ENCODE peak calls at places on chromosomes 3 and 15, in nine cellular contexts. J is transverse colon, I is heart left ventricle, D is heart right ventricle, Z is mucosa of descending colon, G is vagina, H is sigmoid colon, C is uterus, A is Panc1. M is an unnamed sample.

GRCh38 chr15:98501632-98502031 is 146.7 kb upstream of the IGF1R start:
- DNase-seq in J (no peak), I (no peak), D (no peak), Z (no peak), G (no peak), H (no peak), C (no peak), A (no peak), M (no peak)

GRCh38 chr3:132253262-132253878 is 63.8 kb upstream of the ACP3 start:
- DNase-seq in J (peak; percentile 16), I (no peak), D (peak; percentile 19), Z (no peak), G (no peak), H (no peak), C (peak; percentile 17), A (peak; percentile 41), M (peak; percentile 47)

GRCh38 chr3:58637509-58637908 is 29.1 kb downstream of the FAM3D start:
- DNase-seq in J (no peak), I (no peak), D (no peak), Z (no peak), G (no peak), H (no peak), C (no peak), A (no peak), M (no peak)

GRCh38 chr3:195385526-195385925 is 57.3 kb downstream of the ACAP2 start:
- DNase-seq in J (no peak), I (no peak), D (no peak), Z (no peak), G (no peak), H (no peak), C (no peak), A (no peak), M (no peak)

GRCh38 chr15:29114277-29115092 is 155.1 kb downstream of the NSMCE3 start:
- DNase-seq in J (no peak), I (no peak), D (no peak), Z (no peak), G (no peak), H (no peak), C (no peak), A (no peak), M (no peak)

GRCh38 chr3:179503152-179503551 is 51.9 kb upstream of the GNB4 start:
- DNase-seq in J (no peak), I (no peak), D (no peak), Z (no peak), G (no peak), H (no peak), C (no peak), A (no peak), M (no peak)

GRCh38 chr15:39432935-39433334 is 147.9 kb upstream of the THBS1 start:
- DNase-seq in J (no peak), I (no peak), D (no peak), Z (no peak), G (no peak), H (no peak), C (no peak), A (no peak), M (no peak)

GRCh38 chr15:41556657-41557056 is 2.4 kb upstream of the TYRO3 start:
- DNase-seq in J (no peak), I (no peak), D (no peak), Z (no peak), G (no peak), H (no peak), C (no peak), A (no peak), M (no peak)

GRCh38 chr3:188792788-188793187 is 379.0 kb upstream of the TPRG1 start:
- DNase-seq in J (no peak), I (peak; percentile 55), D (peak; percentile 18), Z (no peak), G (no peak), H (no peak), C (no peak), A (no peak), M (peak; percentile 13)

GRCh38 chr3:16802382-16802781 is 82.4 kb upstream of the PLCL2 start:
- DNase-seq in J (no peak), I (no peak), D (no peak), Z (no peak), G (no peak), H (no peak), C (no peak), A (no peak), M (no peak)

GRCh38 chr15:63050737-63051700 is 8.5 kb downstream of the TPM1 start:
- DNase-seq in J (peak; percentile 70), I (no peak), D (no peak), Z (no peak), G (no peak), H (no peak), C (peak; percentile 73), A (no peak), M (no peak)

GRCh38 chr3:58099850-58100249 is 91.6 kb downstream of the FLNB start:
- DNase-seq in J (no peak), I (no peak), D (no peak), Z (no peak), G (no peak), H (no peak), C (no peak), A (no peak), M (no peak)

GRCh38 chr3:65497846-65498245 is 540.9 kb downstream of the MAGI1 start:
- DNase-seq in J (no peak), I (no peak), D (no peak), Z (no peak), G (no peak), H (no peak), C (no peak), A (no peak), M (no peak)

DNA sequence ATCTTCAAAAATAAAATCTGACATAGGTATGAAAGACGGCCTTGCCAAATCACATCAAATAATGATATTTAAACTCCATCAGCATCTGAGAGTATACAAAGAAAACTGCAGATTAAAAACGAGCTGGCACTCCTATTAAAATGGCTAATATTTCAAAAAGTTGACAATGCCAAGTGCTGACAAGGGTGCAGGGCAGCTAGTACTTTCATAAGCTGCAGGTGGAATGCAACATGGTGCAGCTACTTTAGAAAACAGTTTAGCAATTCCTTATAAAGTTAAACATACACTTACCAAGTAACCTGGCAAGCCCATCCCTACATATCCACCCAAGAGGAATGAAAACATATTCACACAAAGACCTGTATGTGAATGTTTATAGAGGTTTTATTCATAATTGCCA is 23.0 kb downstream of the TBC1D2B start:
- DNase-seq in J (no peak), I (no peak), D (no peak), Z (no peak), G (no peak), H (no peak), C (no peak), A (no peak), M (no peak)
- H3K4me1 ChIP-seq in J (peaks cover 87% of the 10 kb centered on the region), I (peaks cover 39% of the 10 kb centered on the region), D (peaks cover 56% of the 10 kb centered on the region), Z (peaks cover 79% of the 10 kb centered on the region), G (peaks cover 89% of the 10 kb centered on the region), H (no peaks in the 10 kb centered on the region), C (peaks cover 7% of the 10 kb centered on the region), A (peaks cover 73% of the 10 kb centered on the region), M (peaks cover 72% of the 10 kb centered on the region)

DNA sequence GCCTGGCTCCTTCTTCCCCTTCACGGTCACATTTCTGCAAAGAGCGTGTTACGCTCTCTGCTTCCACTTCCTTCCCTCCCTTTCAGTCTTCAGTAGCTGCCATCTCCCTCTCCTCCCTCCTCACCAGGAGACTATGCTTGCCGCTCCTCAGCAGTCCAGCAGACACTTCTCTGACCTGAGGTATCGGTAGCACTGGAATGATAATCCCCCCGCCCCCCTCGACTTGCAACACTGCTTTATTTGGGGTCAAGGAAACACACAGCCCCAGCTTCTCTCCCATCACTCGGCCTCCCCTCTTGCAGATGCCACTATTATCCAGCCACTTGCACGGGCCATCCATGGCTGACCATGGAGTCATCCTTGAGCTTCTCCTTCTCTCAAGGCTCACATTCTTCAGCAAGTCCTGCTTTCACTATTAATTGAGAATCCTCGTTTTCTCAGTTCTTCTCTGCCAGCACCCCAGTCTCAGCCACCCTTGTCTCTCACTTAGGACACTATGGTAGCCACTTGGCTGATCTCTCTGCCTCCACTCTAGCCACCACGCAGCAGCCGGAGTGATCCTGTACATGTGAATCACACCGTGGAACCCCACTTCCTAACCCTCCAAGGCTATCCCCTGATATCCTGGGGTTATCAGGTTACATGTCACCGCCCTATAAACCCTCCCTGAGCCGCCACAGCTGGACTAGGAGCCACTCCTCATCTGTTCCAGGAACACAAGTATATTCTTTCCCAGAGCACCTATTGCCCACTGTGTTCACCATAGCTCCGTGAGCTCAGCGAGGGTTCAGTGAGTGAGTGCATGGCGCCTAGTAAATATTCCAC is 960 bp upstream of the PARP14 start:
- DNase-seq in J (peak; percentile 38), I (peak; percentile 40), D (peak; percentile 21), Z (peak; percentile 63), G (no peak), H (peak; percentile 70), C (peak; percentile 44), A (no peak), M (peak; percentile 33)
- H3K4me1 ChIP-seq in J (peaks cover 48% of the 10 kb centered on the region), I (peaks cover 8% of the 10 kb centered on the region), D (peaks cover 17% of the 10 kb centered on the region), Z (peaks cover 21% of the 10 kb centered on the region), G (peaks cover 30% of the 10 kb centered on the region), H (no peaks in the 10 kb centered on the region), C (peaks cover 3% of the 10 kb centered on the region), A (peaks cover 31% of the 10 kb centered on the region), M (peaks cover 33% of the 10 kb centered on the region)

DNA sequence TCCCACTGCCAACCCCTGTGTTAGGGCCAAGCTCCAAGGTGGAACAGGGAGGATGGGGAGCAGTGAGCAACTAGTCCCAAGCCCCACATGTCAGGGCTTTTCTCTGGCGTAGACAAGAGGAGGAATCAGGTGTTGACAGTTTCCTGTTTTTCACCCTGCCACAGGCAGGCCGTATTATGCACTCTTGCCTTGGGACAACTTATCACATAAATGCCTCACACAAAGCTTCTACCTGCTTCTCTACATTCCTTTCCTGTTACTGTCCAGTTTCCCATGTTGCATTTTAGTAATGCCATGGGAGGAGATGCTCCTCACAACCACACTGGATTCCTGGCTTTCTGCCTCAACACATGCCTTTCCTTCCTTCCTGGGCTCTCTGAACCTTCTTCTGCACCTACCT is 381.2 kb upstream of the ATP11B start:
- DNase-seq in J (no peak), I (no peak), D (no peak), Z (no peak), G (no peak), H (no peak), C (no peak), A (no peak), M (no peak)
- H3K4me1 ChIP-seq in J (no peaks in the 10 kb centered on the region), I (no peaks in the 10 kb centered on the region), D (no peaks in the 10 kb centered on the region), Z (no peaks in the 10 kb centered on the region), G (no peaks in the 10 kb centered on the region), H (no peaks in the 10 kb centered on the region), C (no peaks in the 10 kb centered on the region), A (no peaks in the 10 kb centered on the region), M (no peaks in the 10 kb centered on the region)

GRCh38 chr3:46931631-46932441 is 44.7 kb downstream of the CCDC12 start:
- DNase-seq in J (peak; percentile 70), I (peak; percentile 77), D (no peak), Z (peak; percentile 88), G (no peak), H (peak; percentile 87), C (peak; percentile 67), A (no peak), M (no peak)

GRCh38 chr3:46934067-46934466 is 42.5 kb downstream of the CCDC12 start:
- DNase-seq in J (no peak), I (no peak), D (no peak), Z (no peak), G (no peak), H (peak; percentile 66), C (no peak), A (no peak), M (peak; percentile 57)

GRCh38 chr3:46934508-46935167 is 41.9 kb downstream of the CCDC12 start:
- DNase-seq in J (no peak), I (peak; percentile 84), D (peak; percentile 73), Z (no peak), G (no peak), H (peak; percentile 66), C (peak; percentile 42), A (peak; percentile 13), M (no peak)

GRCh38 chr3:46932455-46933225 is 43.9 kb downstream of the CCDC12 start:
- DNase-seq in J (no peak), I (no peak), D (no peak), Z (no peak), G (no peak), H (peak; percentile 61), C (no peak), A (no peak), M (no peak)

GRCh38 chr3:46933261-46933660 is 43.3 kb downstream of the CCDC12 start:
- DNase-seq in J (no peak), I (no peak), D (no peak), Z (no peak), G (no peak), H (peak; percentile 59), C (no peak), A (no peak), M (peak; percentile 6)
- H3K4me1 ChIP-seq in J (peaks cover 87% of the 10 kb centered on the region), I (peaks cover 90% of the 10 kb centered on the region), D (peaks cover 97% of the 10 kb centered on the region), Z (peaks cover 61% of the 10 kb centered on the region), G (peaks cover 89% of the 10 kb centered on the region), H (no peaks in the 10 kb centered on the region), C (peaks cover 14% of the 10 kb centered on the region), A (peaks cover 48% of the 10 kb centered on the region), M (peaks cover 97% of the 10 kb centered on the region)

M was measured in body of pancreas.